ENCODE peak calls at places on chromosome 9, in ten cellular contexts. S is SK-N-SH, F is stomach, I is ovary, C is HepG2, Z is transverse colon, L is H1, Y is tibial nerve, G is esophagus muscularis mucosa, A is K562. W is an unnamed sample.
A peak's percentile ranks its signal among the peaks of the same experiment; 100 is the strongest.

GRCh38 chr9:126417007-126417406 is 90.4 kb downstream of the MVB12B start:
- DNase-seq in I (no peak), Z (no peak), S (no peak), A (no peak), F (no peak), C (no peak), Y (no peak), L (no peak), G (no peak), W (no peak)

GRCh38 chr9:98989036-98990000 is 45.6 kb downstream of the COL15A1 start:
- DNase-seq in L (no peak), C (peak; percentile 18), S (no peak), G (no peak), F (no peak), Z (peak; percentile 47), A (no peak), Y (peak; percentile 74), I (no peak), W (peak; percentile 92)

GRCh38 chr9:70398145-70398556 is 16.3 kb downstream of the KLF9 start:
- DNase-seq in I (no peak), Z (no peak), C (no peak), S (no peak), L (no peak), A (peak; percentile 30), G (no peak), Y (no peak), F (no peak), W (no peak)

GRCh38 chr9:94108584-94108983 is 24.3 kb downstream of the PTPDC1 start:
- DNase-seq in Z (no peak), S (no peak), A (no peak), G (no peak), I (no peak), F (no peak), C (no peak), L (no peak), Y (no peak), W (no peak)

GRCh38 chr9:38352716-38353334 is 39.7 kb upstream of the ALDH1B1 start:
- DNase-seq in G (no peak), A (no peak), I (no peak), Y (no peak), F (no peak), S (no peak), C (no peak), L (no peak), Z (no peak), W (peak; percentile 8)

GRCh38 chr9:124218438-124219289 is 39.1 kb upstream of the NEK6 start:
- DNase-seq in C (peak; percentile 30), I (no peak), S (no peak), G (no peak), L (no peak), Y (no peak), F (peak; percentile 68), Z (peak; percentile 77), A (no peak), W (peak; percentile 74)

GRCh38 chr9:14170973-14171596 is 142.9 kb downstream of the NFIB start:
- DNase-seq in F (no peak), A (no peak), Y (no peak), L (no peak), Z (no peak), C (no peak), S (no peak), I (no peak), G (no peak), W (no peak)

GRCh38 chr9:91682806-91683205 is 259.2 kb upstream of the NFIL3 start:
- DNase-seq in L (no peak), I (no peak), Z (no peak), G (peak; percentile 88), S (no peak), C (no peak), A (no peak), F (no peak), Y (no peak), W (no peak)

DNA sequence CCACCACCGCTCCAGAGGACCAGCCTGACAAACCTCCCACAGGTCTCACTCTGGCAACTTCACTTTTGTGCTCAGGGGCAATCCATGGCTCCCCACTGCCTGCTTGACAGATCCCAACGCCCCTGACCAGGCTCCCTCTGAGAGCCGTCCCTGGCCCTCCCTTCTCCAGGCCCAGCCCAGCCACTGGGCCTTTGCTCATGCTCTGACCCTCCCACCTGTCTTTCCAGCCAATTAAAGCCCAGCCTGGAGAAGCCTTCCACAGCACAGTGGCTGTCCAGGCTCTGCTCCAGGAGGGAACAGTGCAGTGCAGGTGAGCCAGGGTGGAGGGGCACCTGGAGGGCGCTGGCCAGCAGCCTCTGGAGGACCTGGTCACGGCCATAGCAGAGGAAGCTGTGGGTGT is 3.3 kb downstream of the ENTPD2 start:
- DNase-seq in L (no peak), A (no peak), I (no peak), F (no peak), Y (no peak), C (no peak), Z (no peak), S (no peak), G (no peak), W (no peak)
- H3K27me3 ChIP-seq in L (peaks cover 76% of the 10 kb centered on the region), A (no peaks in the 10 kb centered on the region), I (peaks cover 6% of the 10 kb centered on the region), F (peaks cover 12% of the 10 kb centered on the region), Y (no peaks in the 10 kb centered on the region), C (peaks cover 5% of the 10 kb centered on the region), Z (peaks cover 71% of the 10 kb centered on the region), S (peaks cover 5% of the 10 kb centered on the region), G (peaks cover 7% of the 10 kb centered on the region), W (peaks cover 69% of the 10 kb centered on the region)

GRCh38 chr9:83012160-83012559 is 50.8 kb downstream of the RASEF start:
- DNase-seq in G (no peak), I (no peak), Y (no peak), L (no peak), A (no peak), F (no peak), C (no peak), S (no peak), Z (no peak), W (no peak)

GRCh38 chr9:83011611-83012010 is 51.3 kb downstream of the RASEF start:
- DNase-seq in F (no peak), G (no peak), Z (no peak), Y (no peak), L (no peak), A (no peak), C (no peak), I (no peak), S (no peak), W (no peak)

GRCh38 chr9:83012578-83013260 is 50.2 kb downstream of the RASEF start:
- DNase-seq in G (no peak), Y (no peak), Z (no peak), I (no peak), L (no peak), S (no peak), C (no peak), A (no peak), F (no peak), W (no peak)

GRCh38 chr9:83013867-83014605 is 48.9 kb downstream of the RASEF start:
- DNase-seq in C (no peak), L (no peak), Y (no peak), F (no peak), I (no peak), G (no peak), S (no peak), A (no peak), Z (no peak), W (no peak)

DNA sequence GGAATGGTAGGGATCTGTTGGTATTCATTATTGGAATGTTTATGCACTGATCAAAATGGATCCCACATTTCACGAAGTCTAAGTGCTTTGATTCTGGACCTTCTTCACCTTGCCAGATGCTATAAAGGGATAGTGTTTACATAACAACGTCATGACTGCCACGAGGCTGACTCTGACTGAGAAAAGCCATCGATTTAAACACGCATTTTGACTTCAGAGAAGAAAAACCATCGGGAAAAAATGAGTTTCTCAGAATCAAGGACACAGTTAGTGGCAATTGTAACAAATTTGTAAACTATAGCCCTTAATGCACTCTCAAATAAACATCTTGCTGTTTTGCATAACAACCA is 49.7 kb downstream of the RASEF start:
- DNase-seq in C (no peak), G (peak; percentile 19), L (no peak), A (no peak), S (no peak), Y (no peak), I (no peak), F (no peak), Z (no peak), W (no peak)
- TF ChIP-seq EP300 in C (no peak), G (no peak), L (no peak), A (no peak), S (no peak), Y (no peak), I (no peak), F (no peak), Z (no peak), W (no peak)

GRCh38 chr9:1051286-1052118 is 1.3 kb downstream of the DMRT2 start:
- DNase-seq in Y (peak; percentile 40), Z (peak; percentile 71), A (no peak), F (peak; percentile 38), L (no peak), G (no peak), I (no peak), S (no peak), C (no peak), W (no peak)

GRCh38 chr9:1050125-1050895 is at the start of gene DMRT2:
- DNase-seq in Y (peak; percentile 92), G (peak; percentile 93), F (peak; percentile 78), C (peak; percentile 51), A (peak; percentile 35), L (peak; percentile 91), S (peak; percentile 86), I (peak; percentile 37), Z (peak; percentile 93), W (peak; percentile 89)

GRCh38 chr9:1047605-1048235 is 2.4 kb upstream of the DMRT2 start:
- DNase-seq in G (peak; percentile 90), C (no peak), L (no peak), F (no peak), Y (no peak), Z (peak; percentile 63), I (no peak), S (no peak), A (no peak), W (no peak)

GRCh38 chr9:1048853-1049252 is 1.3 kb upstream of the DMRT2 start:
- DNase-seq in A (no peak), Y (no peak), S (no peak), L (no peak), Z (no peak), I (no peak), G (no peak), F (no peak), C (no peak), W (no peak)

GRCh38 chr9:1049641-1050040 is 516 bp upstream of the DMRT2 start:
- DNase-seq in C (no peak), Z (peak; percentile 42), I (no peak), A (no peak), Y (no peak), S (no peak), L (no peak), G (no peak), F (no peak), W (no peak)
- H3K27me3 ChIP-seq in C (peaks cover 18% of the 10 kb centered on the region), Z (peaks cover 100% of the 10 kb centered on the region), I (no peaks in the 10 kb centered on the region), A (no peaks in the 10 kb centered on the region), Y (peaks cover 4% of the 10 kb centered on the region), S (peaks cover 95% of the 10 kb centered on the region), L (peaks cover 40% of the 10 kb centered on the region), G (peaks cover 15% of the 10 kb centered on the region), F (peaks cover 56% of the 10 kb centered on the region), W (peaks cover 72% of the 10 kb centered on the region)

GRCh38 chr9:78598120-78598519 is 301.2 kb downstream of the PSAT1 start:
- DNase-seq in A (no peak), S (no peak), Z (no peak), L (no peak), G (no peak), C (no peak), F (no peak), I (no peak), Y (no peak), W (no peak)

GRCh38 chr9:78605029-78605930 is 308.4 kb downstream of the PSAT1 start:
- DNase-seq in G (peak; percentile 57), C (no peak), F (no peak), Y (no peak), Z (no peak), L (no peak), A (no peak), S (no peak), I (peak; percentile 14), W (no peak)

GRCh38 chr9:78606011-78606410 is 309.1 kb downstream of the PSAT1 start:
- DNase-seq in A (no peak), L (no peak), Z (no peak), G (no peak), Y (no peak), S (no peak), C (no peak), I (no peak), F (no peak), W (no peak)

GRCh38 chr9:78599939-78600338 is 303.0 kb downstream of the PSAT1 start:
- DNase-seq in Y (no peak), F (no peak), S (no peak), I (no peak), A (no peak), G (no peak), Z (no peak), L (no peak), C (no peak), W (no peak)

GRCh38 chr9:78601957-78602565 is 305.1 kb downstream of the PSAT1 start:
- DNase-seq in F (no peak), S (peak; percentile 30), G (no peak), C (peak; percentile 12), Y (no peak), L (no peak), I (no peak), Z (no peak), A (peak; percentile 17), W (no peak)
- TF ChIP-seq EP300 in F (no peak), S (no peak), G (no peak), C (no peak), Y (no peak), L (no peak), I (no peak), Z (no peak), A (no peak), W (no peak)

W was measured in sigmoid colon.